ENCODE peak calls at places on chromosomes 2 and 18, in five cellular contexts. P is RPMI8226, D is EL, S is neural crest cell, R is heart right ventricle. G is an unnamed sample.

GRCh38 chr2:55282110-55282917 is 13.3 kb upstream of the MTIF2 start:
- DNase-seq in P (peak), D (peak), S (peak), R (peak), G (peak)

GRCh38 chr2:217650716-217651360 is 352.0 kb downstream of the TNS1 start:
- DNase-seq in P (peak), D (peak), S (peak), R (peak), G (peak)

GRCh38 chr2:159028776-159029175 is 60.3 kb downstream of the TANC1 start:
- DNase-seq in P (no peak), D (no peak), S (no peak), R (no peak), G (no peak)

GRCh38 chr18:59950215-59950944 is 50.6 kb downstream of the PMAIP1 start:
- DNase-seq in P (peak), D (no peak), S (no peak), R (no peak), G (no peak)

GRCh38 chr2:148876190-148876588 is 1.2 kb downstream of the KIF5C start:
- DNase-seq in P (no peak), D (no peak), S (peak), R (no peak), G (no peak)

GRCh38 chr2:105907159-105907558 is 162.4 kb downstream of the NCK2 start:
- DNase-seq in P (no peak), D (no peak), S (no peak), R (no peak), G (peak)

GRCh38 chr2:152098798-152099654 is at the start of gene CACNB4:
- DNase-seq in P (no peak), D (peak), S (peak), R (peak), G (no peak)

GRCh38 chr2:121974919-121975654 is 219.6 kb downstream of the TSN start:
- DNase-seq in P (peak), D (peak), S (peak), R (peak), G (peak)

GRCh38 chr18:57243624-57244179 is 96.8 kb downstream of the BOD1L2 start:
- DNase-seq in P (no peak), D (no peak), S (no peak), R (no peak), G (no peak)

GRCh38 chr18:46332286-46332801 is 228.2 kb downstream of the HAUS1 start:
- DNase-seq in P (no peak), D (no peak), S (no peak), R (no peak), G (no peak)

G was measured in hippocampal formation.